ENCODE peak calls at places on chromosomes 11 and 22, in five cellular contexts. X, M, T, D and Z are unnamed samples.

GRCh38 chr11:19241260-19242183 is 777 bp upstream of the E2F8 start:
- DNase-seq in D (no peak), T (no peak), M (peak), X (peak), Z (no peak)

GRCh38 chr22:43466710-43467109 is 54.9 kb downstream of the MPPED1 start:
- DNase-seq in M (no peak), X (no peak), T (no peak), D (no peak), Z (no peak)

GRCh38 chr22:18983120-18983651 is 47.1 kb upstream of the PRODH start:
- DNase-seq in X (no peak), T (no peak), M (peak), D (no peak), Z (no peak)

GRCh38 chr11:68546555-68546954 is 86.0 kb downstream of the PPP6R3 start:
- DNase-seq in X (no peak), D (no peak), T (no peak), M (no peak), Z (no peak)

GRCh38 chr11:83583953-83584352 is 297.8 kb upstream of the CCDC90B start:
- DNase-seq in D (no peak), X (no peak), T (no peak), M (no peak), Z (no peak)

GRCh38 chr11:28086569-28086968 is 21.4 kb downstream of the KIF18A start:
- DNase-seq in T (no peak), M (no peak), X (no peak), D (no peak), Z (no peak)

GRCh38 chr22:45612451-45612901 is 59.2 kb upstream of the ATXN10 start:
- DNase-seq in M (no peak), X (peak), D (no peak), T (no peak), Z (peak)

GRCh38 chr11:71951741-71952310 is 23.0 kb downstream of the RNF121 start:
- DNase-seq in M (no peak), T (no peak), X (no peak), D (no peak), Z (peak)

GRCh38 chr22:27775698-27776409 is 25.7 kb downstream of the MN1 start:
- DNase-seq in T (no peak), X (no peak), D (no peak), M (no peak), Z (no peak)

GRCh38 chr22:47354668-47355387 is 592.4 kb downstream of the TBC1D22A start:
- DNase-seq in D (no peak), M (peak), X (no peak), T (no peak), Z (no peak)

GRCh38 chr11:61891331-61892084 is at the start of gene FADS3:
- DNase-seq in D (peak), X (peak), T (peak), M (peak), Z (peak)

GRCh38 chr11:36469881-36470802 is 39.9 kb downstream of the TRAF6 start:
- DNase-seq in T (no peak), M (no peak), D (no peak), X (no peak), Z (no peak)

GRCh38 chr22:32853662-32854061 is 52.2 kb downstream of the TIMP3 start:
- DNase-seq in M (no peak), D (no peak), X (no peak), T (no peak), Z (no peak)

GRCh38 chr11:75261474-75261847 is 20.9 kb downstream of the TPBGL start:
- DNase-seq in D (no peak), M (no peak), X (no peak), T (no peak), Z (no peak)

GRCh38 chr11:44007746-44008501 is 39.9 kb upstream of the ACCSL start:
- DNase-seq in T (no peak), M (no peak), X (no peak), D (no peak), Z (no peak)

GRCh38 chr11:75518771-75519653 is 6.7 kb downstream of the GDPD5 start:
- DNase-seq in X (no peak), D (no peak), T (no peak), M (no peak), Z (no peak)

GRCh38 chr11:78920329-78920728 is 345.7 kb upstream of the NARS2 start:
- DNase-seq in M (no peak), T (no peak), D (no peak), X (no peak), Z (no peak)

GRCh38 chr11:119445850-119446249 is 22.9 kb upstream of the THY1 start:
- DNase-seq in T (no peak), X (no peak), D (no peak), M (no peak), Z (no peak)

GRCh38 chr11:45361551-45361950 is 75.4 kb upstream of the SYT13 start:
- DNase-seq in X (no peak), M (no peak), T (no peak), D (no peak), Z (no peak)

GRCh38 chr11:96486890-96487633 is 97.2 kb downstream of the JRKL start:
- DNase-seq in D (no peak), M (no peak), X (no peak), T (no peak), Z (no peak)

GRCh38 chr11:86222081-86222480 is 22.5 kb upstream of the EED start:
- DNase-seq in D (no peak), X (no peak), M (no peak), T (no peak), Z (no peak)

GRCh38 chr22:31647516-31647915 is 14.5 kb downstream of the PISD start:
- DNase-seq in M (no peak), X (no peak), T (no peak), D (no peak), Z (no peak)

GRCh38 chr11:25197515-25197914 is 700.7 kb downstream of the LUZP2 start:
- DNase-seq in T (no peak), X (no peak), D (no peak), M (no peak), Z (no peak)

GRCh38 chr11:58776891-58777451 is 45.2 kb upstream of the GLYAT start:
- DNase-seq in D (no peak), T (no peak), X (no peak), M (no peak), Z (no peak)